ENCODE peak calls at places on chromosome 12, in five cellular contexts. H is fibroblast of lung, B is HCT116, N is GM23248, K is IMR-90. G is an unnamed sample. For H4K20me1, the result is how much of the 10 kb centered on the place peaks cover.

GRCh38 chr12:23204933-23205778 is 580.2 kb downstream of the ETNK1 start:
- DNase-seq in H (peak), B (peak), N (peak), K (peak), G (peak)

GRCh38 chr12:65649126-65649525 is 175.2 kb upstream of the HMGA2 start:
- DNase-seq in H (peak), K (peak), B (peak), N (peak), G (peak)

GRCh38 chr12:106118-106561 is 39.6 kb downstream of the IQSEC3 start:
- DNase-seq in B (peak), H (no peak), N (peak), K (no peak), G (no peak)

GRCh38 chr12:110335481-110336045 is 54.5 kb downstream of the ATP2A2 start:
- DNase-seq in N (no peak), H (no peak), B (no peak), K (no peak), G (no peak)

GRCh38 chr12:101671839-101672238 is 25.6 kb upstream of the CHPT1 start:
- DNase-seq in H (no peak), N (no peak), K (no peak), B (no peak), G (no peak)

GRCh38 chr12:113088971-113089756 is 32.6 kb downstream of the DTX1 start:
- DNase-seq in K (no peak), H (no peak), B (no peak), N (no peak), G (no peak)

GRCh38 chr12:77795699-77796098 is 35.0 kb upstream of the NAV3 start:
- DNase-seq in K (no peak), H (peak), B (no peak), N (peak), G (no peak)

GRCh38 chr12:114063435-114063834 is 97.3 kb upstream of the RBM19 start:
- DNase-seq in B (no peak), N (no peak), H (no peak), K (no peak), G (no peak)

GRCh38 chr12:130839770-130840355 is 813 bp upstream of the STX2 start:
- DNase-seq in B (no peak), H (no peak), K (no peak), N (no peak), G (no peak)

GRCh38 chr12:22531205-22531604 is 13.1 kb downstream of the C2CD5 start:
- DNase-seq in B (no peak), K (no peak), H (no peak), N (no peak), G (no peak)

GRCh38 chr12:96766232-96766631 is 140.8 kb upstream of the NEDD1 start:
- DNase-seq in K (peak), N (peak), H (no peak), B (no peak), G (no peak)

GRCh38 chr12:60394680-60395079 is 798.9 kb downstream of the SLC16A7 start:
- DNase-seq in K (peak), N (peak), H (peak), B (no peak), G (peak)

GRCh38 chr12:117028254-117028653 is 71.0 kb downstream of the TESC start:
- DNase-seq in H (no peak), N (no peak), B (no peak), K (no peak), G (no peak)

GRCh38 chr12:125075-125474 is 58.5 kb downstream of the IQSEC3 start:
- DNase-seq in K (no peak), H (no peak), N (no peak), B (no peak), G (no peak)

GRCh38 chr12:120352117-120352516 is 16.8 kb downstream of the MSI1 start:
- DNase-seq in B (no peak), K (peak), H (peak), N (peak), G (no peak)

GRCh38 chr12:6786416-6787094 is 2.8 kb upstream of the CD4 start:
- DNase-seq in H (no peak), N (no peak), B (no peak), K (no peak), G (no peak)

GRCh38 chr12:38137716-38138115 is 178.9 kb upstream of the ALG10B start:
- DNase-seq in K (no peak), H (no peak), N (no peak), B (no peak), G (no peak)

GRCh38 chr12:120370343-120371243 is 1.6 kb upstream of the MSI1 start:
- DNase-seq in H (no peak), N (no peak), B (no peak), K (no peak), G (no peak)

DNA sequence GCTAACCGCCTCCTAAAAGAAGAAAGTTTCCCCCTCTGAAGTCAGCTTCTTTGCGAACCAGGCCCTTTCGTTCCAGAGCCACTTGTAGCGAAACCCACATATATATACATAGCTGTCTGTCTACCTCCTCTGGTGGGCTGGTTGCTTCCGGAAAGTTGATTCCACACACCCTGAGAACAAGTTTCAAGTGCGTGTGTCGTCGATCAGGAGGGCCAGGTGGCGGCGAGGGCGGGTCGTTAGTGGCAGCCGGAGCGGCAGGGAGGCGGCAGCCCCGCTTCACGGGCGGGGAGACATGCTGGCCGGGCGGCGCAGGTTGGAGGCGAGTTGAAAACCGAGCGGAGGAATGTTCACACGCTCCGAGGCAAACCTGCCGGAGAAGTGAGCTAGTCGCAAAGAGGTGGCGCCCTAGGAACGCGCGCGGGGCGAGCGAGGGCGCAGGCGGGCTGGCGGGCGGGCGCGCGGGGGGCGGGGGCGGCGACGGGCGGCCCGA is 2.6 kb downstream of the PTHLH start:
- DNase-seq in K (peak), B (peak), H (no peak), N (peak), G (no peak)
- H3K9ac ChIP-seq in K (peak), B (peak), H (peak), N (peak), G (peak)

DNA sequence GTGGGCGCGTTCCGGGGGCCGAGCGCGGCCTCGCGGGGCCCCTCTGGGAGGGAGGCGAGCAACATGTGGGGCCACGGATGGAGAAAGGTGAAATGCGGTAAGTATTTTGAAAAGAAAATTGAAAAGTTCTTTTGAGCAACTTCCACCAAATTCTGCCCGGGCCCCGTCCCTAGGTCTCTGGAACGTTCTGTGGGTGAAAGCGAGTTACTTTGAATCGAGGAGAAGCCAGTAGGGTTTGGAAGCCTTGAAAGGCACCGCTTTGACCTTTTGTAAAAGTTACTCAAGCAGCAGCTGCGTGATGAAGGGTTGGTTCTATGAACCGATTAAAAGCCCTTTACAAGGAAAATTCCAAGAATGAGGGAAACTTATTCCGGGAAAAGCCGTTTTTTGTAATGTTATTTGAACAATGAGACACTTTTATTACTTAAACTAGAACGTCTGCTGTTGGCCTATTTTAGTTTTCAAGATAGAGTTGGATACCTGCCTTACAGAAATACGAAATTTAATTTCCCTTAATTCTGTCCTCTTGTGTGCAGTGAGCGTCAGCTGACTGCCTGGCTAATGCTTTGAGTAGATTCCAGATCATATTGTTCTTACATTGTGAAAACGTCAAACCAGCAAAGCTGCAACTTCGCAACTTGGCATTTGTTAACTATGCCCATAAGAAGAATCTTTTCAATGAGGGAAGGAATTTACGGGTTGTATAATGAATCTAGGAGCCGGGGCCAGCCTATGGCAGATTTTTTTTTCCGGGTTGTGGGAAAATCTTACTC is 884 bp downstream of the LARP4 start:
- DNase-seq in K (peak), H (peak), N (peak), B (no peak), G (no peak)
- H2AFZ ChIP-seq in K (peak), H (peak), N (peak), B (no peak), G (peak)

GRCh38 chr12:53937099-53937498 is 1.5 kb upstream of the HOXC13 start:
- DNase-seq in K (no peak), B (no peak), H (no peak), N (no peak), G (no peak)
- H4K20me1 ChIP-seq in K (under half), B (under half), H (under half), N (under half), G (under half)

GRCh38 chr12:58519839-58520238 is 400.5 kb downstream of the LRIG3 start:
- DNase-seq in N (no peak), K (no peak), H (no peak), B (no peak), G (no peak)

GRCh38 chr12:58509116-58509885 is 411.0 kb downstream of the LRIG3 start:
- DNase-seq in N (peak), K (peak), H (peak), B (no peak), G (no peak)

DNA sequence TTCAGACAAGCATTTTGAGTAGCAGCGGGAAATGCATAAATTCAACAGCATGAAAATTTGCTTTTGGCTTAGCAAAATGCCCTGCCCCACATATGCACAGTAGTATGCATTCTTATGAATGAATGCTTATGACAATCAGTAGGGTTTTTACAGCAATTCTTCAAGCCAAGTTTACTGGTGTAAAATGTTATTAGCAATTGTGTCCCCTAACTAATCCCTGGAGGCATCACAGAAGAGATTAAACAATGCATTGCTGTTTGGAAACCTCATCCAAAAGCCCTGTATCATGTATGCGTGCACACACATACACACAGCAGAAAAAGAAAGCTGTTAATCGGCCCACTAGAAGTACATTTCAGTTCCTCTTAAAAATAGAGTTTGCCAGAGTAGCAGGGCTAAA is 406.4 kb downstream of the LRIG3 start:
- DNase-seq in H (no peak), N (no peak), B (no peak), K (no peak), G (no peak)
- H3K9ac ChIP-seq in H (no peak), N (no peak), B (no peak), K (no peak), G (no peak)

GRCh38 chr12:132560421-132560830 is 50.0 kb downstream of the LRCOL1 start:
- DNase-seq in H (no peak), K (no peak), N (peak), B (no peak), G (no peak)
- H2AFZ ChIP-seq in H (no peak), K (peak), N (no peak), B (no peak), G (peak)